ENCODE peak calls at places on chromosomes 4 and X, in five cellular contexts. M is CD8-positive, alpha-beta T cell; L is omental fat pad; K is glutamatergic neuron; R is GM13976. O is an unnamed sample.

GRCh38 chr4:100679926-100680325 is 162.1 kb upstream of the EMCN start:
- DNase-seq in M (no peak), L (no peak), K (no peak), R (no peak), O (no peak)

GRCh38 chr4:144584428-144584827 is 61.5 kb upstream of the HHIP start:
- DNase-seq in M (no peak), L (no peak), K (no peak), R (no peak), O (no peak)

GRCh38 chrX:124641737-124642491 is 295.6 kb downstream of the SH2D1A start:
- DNase-seq in M (no peak), L (no peak), K (no peak), R (no peak), O (no peak)

GRCh38 chr4:55437356-55437796 is 41.6 kb downstream of the TMEM165 start:
- DNase-seq in M (no peak), L (no peak), K (no peak), R (no peak), O (no peak)

GRCh38 chr4:65645185-65645584 is 25.1 kb downstream of the EPHA5 start:
- DNase-seq in M (no peak), L (no peak), K (no peak), R (no peak), O (no peak)

GRCh38 chrX:110022555-110023448 is 19.9 kb downstream of the TMEM164 start:
- DNase-seq in M (no peak), L (no peak), K (no peak), R (no peak), O (no peak)

GRCh38 chr4:129926936-129927335 is 831.0 kb downstream of the C4orf33 start:
- DNase-seq in M (no peak), L (no peak), K (no peak), R (no peak), O (no peak)

GRCh38 chr4:973431-974397 is at the start of gene DGKQ:
- DNase-seq in M (peak), L (peak), K (peak), R (peak), O (peak)

GRCh38 chr4:154407483-154407882 is 84.1 kb downstream of the DCHS2 start:
- DNase-seq in M (no peak), L (no peak), K (no peak), R (no peak), O (no peak)

GRCh38 chr4:154406022-154406835 is 85.4 kb downstream of the DCHS2 start:
- DNase-seq in M (no peak), L (no peak), K (no peak), R (no peak), O (peak)
- TF ChIP-seq CTCF in M (no peak), L (no peak), K (no peak), R (no peak), O (no peak)

GRCh38 chrX:106619797-106620196 is 8.0 kb downstream of the RADX start:
- DNase-seq in M (no peak), L (no peak), K (no peak), R (no peak), O (no peak)
- TF ChIP-seq CTCF in M (peak), L (no peak), K (peak), R (peak), O (peak)

DNA sequence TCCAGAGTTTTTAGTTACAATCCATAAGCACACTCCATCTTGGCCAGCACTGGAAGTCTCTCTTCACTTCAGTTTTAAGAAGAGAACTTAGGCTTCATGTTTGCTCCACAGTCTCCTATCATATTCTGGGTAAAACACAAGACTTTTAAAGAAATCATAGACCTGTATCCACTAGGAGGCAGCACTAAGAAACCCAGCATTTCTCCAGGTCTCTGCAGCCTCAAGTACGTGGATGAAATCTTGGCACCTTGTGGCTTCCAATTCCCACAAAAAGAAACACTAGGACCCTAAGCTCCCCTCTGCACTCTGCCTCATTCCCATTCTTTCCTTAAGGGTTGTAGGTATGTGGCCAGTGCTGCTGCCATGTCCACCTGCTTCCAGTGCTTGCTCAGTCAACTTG is 367.3 kb upstream of the CASK start:
- DNase-seq in M (no peak), L (no peak), K (no peak), R (no peak), O (no peak)
- TF ChIP-seq CTCF in M (no peak), L (no peak), K (no peak), R (no peak), O (no peak)

DNA sequence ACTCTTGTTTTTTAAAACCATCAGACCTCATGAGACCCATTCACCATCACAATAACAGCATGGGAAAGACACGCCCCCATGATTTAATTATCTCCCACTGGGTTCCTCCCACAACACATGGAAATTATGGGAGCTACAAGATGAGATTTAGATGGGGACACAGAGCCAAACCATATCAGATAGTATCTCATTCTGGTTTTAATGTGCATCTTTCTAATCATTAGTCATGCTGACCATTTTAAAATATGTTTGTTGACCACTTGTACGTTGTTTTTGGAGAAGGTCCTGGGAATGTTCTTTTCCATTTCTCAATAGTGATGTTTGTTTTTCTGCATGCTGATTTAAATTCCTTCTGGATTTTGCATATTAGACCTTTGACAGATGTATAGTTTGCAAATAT is 119.0 kb downstream of the RTL3 start:
- DNase-seq in M (no peak), L (no peak), K (no peak), R (no peak), O (no peak)
- TF ChIP-seq CTCF in M (no peak), L (no peak), K (no peak), R (no peak), O (no peak)

DNA sequence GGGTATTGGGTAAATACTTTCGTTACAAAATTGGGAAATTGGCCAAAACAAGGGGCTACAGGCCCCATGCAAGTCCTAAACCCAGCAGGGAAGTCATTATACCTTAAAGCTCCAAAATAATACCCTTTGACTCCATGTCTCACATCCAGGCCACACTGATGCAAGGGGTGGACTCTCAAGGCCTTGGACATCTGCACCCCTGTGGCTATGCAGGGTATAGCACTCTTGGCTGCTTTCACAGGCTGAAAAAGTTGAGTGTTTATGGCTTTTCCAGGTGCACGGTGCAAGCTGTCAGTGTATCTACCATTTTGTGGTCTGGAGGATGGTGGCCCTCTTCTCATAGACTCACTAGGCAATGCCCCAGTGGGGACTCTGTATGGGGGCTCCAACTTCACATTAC is 326.5 kb downstream of the TEX13C start:
- DNase-seq in M (no peak), L (no peak), K (peak), R (no peak), O (no peak)
- TF ChIP-seq CTCF in M (no peak), L (no peak), K (peak), R (peak), O (no peak)

DNA sequence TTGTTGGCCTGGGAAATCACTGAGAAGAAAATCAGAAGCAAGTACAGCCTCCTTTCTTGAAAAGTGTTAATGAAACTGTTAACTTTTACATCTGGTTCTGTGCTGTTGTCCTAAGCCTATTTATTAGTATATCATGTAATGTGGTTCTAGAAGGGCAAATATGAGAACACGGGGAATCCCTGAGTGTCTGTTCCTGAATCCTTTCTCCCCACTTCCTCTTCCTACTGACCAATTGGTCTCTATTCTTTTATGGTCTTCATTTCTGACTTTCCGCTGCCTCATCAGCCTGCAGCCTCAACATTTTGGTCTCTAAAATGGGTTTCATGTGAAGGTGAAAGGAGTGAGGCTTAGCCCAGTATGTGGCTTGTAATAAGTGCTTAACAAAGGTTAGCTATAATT is 159.9 kb upstream of the MAMLD1 start:
- DNase-seq in M (no peak), L (no peak), K (no peak), R (no peak), O (no peak)
- TF ChIP-seq CTCF in M (no peak), L (no peak), K (no peak), R (no peak), O (no peak)

GRCh38 chrX:92231391-92231790 is 452.2 kb downstream of the PCDH11X start:
- DNase-seq in M (no peak), L (no peak), K (no peak), R (no peak), O (no peak)

GRCh38 chrX:92230628-92231027 is 451.5 kb downstream of the PCDH11X start:
- DNase-seq in M (no peak), L (no peak), K (no peak), R (no peak), O (no peak)

DNA sequence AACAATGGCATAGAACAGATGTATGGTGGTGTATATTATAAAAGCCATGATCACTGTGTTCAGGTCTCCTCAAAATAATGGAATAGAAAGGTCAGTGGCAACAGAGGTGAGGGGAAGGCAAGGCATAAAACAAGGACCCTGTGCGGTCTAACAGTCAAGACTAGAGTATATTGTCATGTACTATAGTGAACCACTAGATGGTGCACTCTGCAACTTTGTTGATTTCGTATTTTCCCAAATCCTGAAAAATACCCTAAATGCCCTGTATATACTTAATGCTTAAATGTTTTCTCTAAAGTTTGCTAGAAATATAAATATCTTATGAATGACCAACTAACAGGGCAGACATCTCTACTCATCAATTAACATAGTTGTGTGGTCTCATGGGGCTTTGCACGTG is 453.0 kb downstream of the PCDH11X start:
- DNase-seq in M (no peak), L (no peak), K (no peak), R (no peak), O (peak)
- TF ChIP-seq CTCF in M (no peak), L (no peak), K (peak), R (no peak), O (no peak)

GRCh38 chr4:84482564-84483563 is 16.2 kb downstream of the NKX6-1 start:
- DNase-seq in M (no peak), L (no peak), K (peak), R (no peak), O (no peak)
- TF ChIP-seq CTCF in M (no peak), L (no peak), K (peak), R (no peak), O (no peak)

GRCh38 chrX:118627084-118627758 is 100.2 kb upstream of the IL13RA1 start:
- DNase-seq in M (no peak), L (no peak), K (no peak), R (peak), O (no peak)
- TF ChIP-seq CTCF in M (no peak), L (no peak), K (no peak), R (peak), O (peak)

DNA sequence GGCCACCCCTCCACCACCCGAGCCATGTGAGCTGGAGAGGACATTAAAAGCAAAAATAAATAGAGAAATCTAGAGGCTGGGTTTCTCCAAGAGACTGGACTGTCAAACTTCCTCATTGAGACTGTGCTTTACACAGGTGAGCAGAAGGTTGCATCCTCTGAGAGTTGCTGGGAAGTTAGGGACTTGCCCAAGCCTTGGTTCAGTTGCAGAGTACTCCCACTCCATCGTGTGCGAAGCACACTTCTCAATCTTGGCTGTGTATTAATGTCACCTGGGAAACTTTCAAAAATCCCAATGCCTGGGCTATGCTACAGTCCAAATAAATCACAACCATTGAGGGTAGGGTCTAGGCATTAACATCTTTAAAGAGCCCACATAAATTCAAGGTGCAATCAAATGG is 89.2 kb downstream of the ZNF330 start:
- DNase-seq in M (no peak), L (no peak), K (no peak), R (no peak), O (no peak)
- TF ChIP-seq CTCF in M (no peak), L (no peak), K (no peak), R (no peak), O (no peak)

O was measured in GM10248.